ENCODE peak calls at places on chromosomes 2 and 18, in eight cellular contexts. F, H, J, N, P, G, K and C are unnamed samples.

GRCh38 chr18:50704541-50704940 is 115.3 kb downstream of the MRO start:
- DNase-seq in G (peak; percentile 7), H (no peak), F (no peak), N (no peak), P (no peak), J (no peak), K (no peak), C (no peak)

GRCh38 chr2:239464166-239465016 is 63.6 kb upstream of the HDAC4 start:
- DNase-seq in F (no peak), P (peak; percentile 78), N (peak; percentile 29), K (no peak), G (no peak), J (no peak), H (no peak), C (no peak)

GRCh38 chr2:181900007-181900651 is 8.6 kb downstream of the ITPRID2 start:
- DNase-seq in P (no peak), F (no peak), G (no peak), K (no peak), N (no peak), H (peak; percentile 16), J (no peak), C (no peak)

GRCh38 chr2:191740016-191740419 is 62.1 kb downstream of the NABP1 start:
- DNase-seq in G (peak; percentile 27), F (no peak), N (no peak), P (no peak), J (no peak), H (peak; percentile 87), K (no peak), C (no peak)

GRCh38 chr2:117856415-117857210 is 42.1 kb downstream of the DDX18 start:
- DNase-seq in G (peak; percentile 98), H (no peak), P (no peak), K (peak; percentile 94), J (no peak), F (no peak), N (no peak), C (peak; percentile 95)

GRCh38 chr2:156436477-156437085 is 402 bp downstream of the GPD2 start:
- DNase-seq in H (peak; percentile 71), P (no peak), N (peak; percentile 72), F (peak; percentile 63), K (no peak), G (peak; percentile 34), J (no peak), C (no peak)

GRCh38 chr18:23134780-23135678 is at the start of gene CABLES1:
- DNase-seq in G (peak; percentile 57), J (peak; percentile 19), F (no peak), K (peak; percentile 71), H (peak; percentile 47), P (peak; percentile 84), N (peak; percentile 88), C (peak; percentile 22)

GRCh38 chr2:40445467-40445866 is 6.4 kb downstream of the SLC8A1 start:
- DNase-seq in J (no peak), G (peak; percentile 20), K (no peak), H (no peak), P (no peak), F (no peak), N (no peak), C (no peak)

GRCh38 chr2:19617251-19617650 is 258.8 kb upstream of the OSR1 start:
- DNase-seq in N (no peak), F (no peak), H (no peak), P (no peak), J (no peak), G (no peak), K (no peak), C (no peak)